ENCODE peak calls at places on chromosomes 12 and 14, in four cellular contexts. K is T-helper 1 cell; L is HCT116; G is activated naive CD4-positive, alpha-beta T cell. W is an unnamed sample.

GRCh38 chr12:124211753-124212152 is 83.1 kb upstream of the RFLNA start:
- DNase-seq in G (no peak), K (no peak), L (no peak), W (no peak)

GRCh38 chr12:57451233-57451778 is 3.8 kb upstream of the INHBE start:
- DNase-seq in L (no peak), K (no peak), G (no peak), W (no peak)

GRCh38 chr12:130041983-130042812 is 120.1 kb upstream of the FZD10 start:
- DNase-seq in L (no peak), G (peak), K (no peak), W (peak)

GRCh38 chr12:75814856-75815754 is 216.5 kb downstream of the PHLDA1 start:
- DNase-seq in G (no peak), K (no peak), L (no peak), W (no peak)

GRCh38 chr12:75606921-75607320 is 95.5 kb upstream of the KRR1 start:
- DNase-seq in G (no peak), K (no peak), L (no peak), W (no peak)

GRCh38 chr12:26226629-26227375 is 31.4 kb downstream of the SSPN start:
- DNase-seq in K (no peak), G (no peak), L (no peak), W (peak)

GRCh38 chr12:96070670-96071279 is 35.4 kb upstream of the LTA4H start:
- DNase-seq in G (no peak), L (no peak), K (no peak), W (peak)

GRCh38 chr14:55249423-55249822 is 21.8 kb upstream of the FBXO34 start:
- DNase-seq in G (no peak), L (no peak), K (no peak), W (no peak)

GRCh38 chr12:115598827-115599226 is 678.7 kb downstream of the MED13L start:
- DNase-seq in G (no peak), L (no peak), K (no peak), W (peak)

GRCh38 chr12:11649413-11650278 is at the start of gene ETV6:
- DNase-seq in K (peak), L (peak), G (peak), W (peak)

GRCh38 chr12:108350511-108350910 is 11.4 kb upstream of the CMKLR1 start:
- DNase-seq in K (no peak), L (no peak), G (no peak), W (no peak)

GRCh38 chr14:49857427-49858003 is 4.9 kb upstream of the NEMF start:
- DNase-seq in L (no peak), K (no peak), G (no peak), W (no peak)

GRCh38 chr14:89750206-89750867 is 204.2 kb downstream of the EFCAB11 start:
- DNase-seq in L (no peak), K (no peak), G (no peak), W (no peak)

GRCh38 chr12:49562831-49563230 is 5.1 kb downstream of the MCRS1 start:
- DNase-seq in G (no peak), L (no peak), K (no peak), W (no peak)

GRCh38 chr12:22276313-22276712 is 58.2 kb downstream of the ST8SIA1 start:
- DNase-seq in L (no peak), K (no peak), G (no peak), W (no peak)

GRCh38 chr12:15494329-15495046 is 172.2 kb downstream of the PTPRO start:
- DNase-seq in G (no peak), K (no peak), L (no peak), W (no peak)

GRCh38 chr12:55670213-55670730 is 33.6 kb downstream of the OR10P1 start:
- DNase-seq in L (no peak), K (no peak), G (no peak), W (no peak)

GRCh38 chr12:119704065-119704747 is 36.3 kb downstream of the PRKAB1 start:
- DNase-seq in K (no peak), L (no peak), G (no peak), W (no peak)

GRCh38 chr12:109735051-109735521 is 21.5 kb downstream of the FAM222A start:
- DNase-seq in G (no peak), K (no peak), L (no peak), W (no peak)

GRCh38 chr12:14999421-15000047 is 26.7 kb downstream of the PDE6H start:
- DNase-seq in K (no peak), G (no peak), L (no peak), W (no peak)

GRCh38 chr14:77372304-77372841 is 4.5 kb downstream of the TMED8 start:
- DNase-seq in L (no peak), K (no peak), G (no peak), W (peak)

GRCh38 chr12:126668538-126668937 is 1598.4 kb upstream of the TMEM132C start:
- DNase-seq in K (no peak), L (no peak), G (no peak), W (no peak)

GRCh38 chr12:14399871-14400270 is 34.4 kb downstream of the ATF7IP start:
- DNase-seq in G (no peak), K (peak), L (no peak), W (no peak)

GRCh38 chr12:93664573-93665138 is 12.5 kb upstream of the CRADD start:
- DNase-seq in G (no peak), K (no peak), L (no peak), W (no peak)

GRCh38 chr14:68677901-68678300 is 115.0 kb downstream of the ZFP36L1 start:
- DNase-seq in K (no peak), G (no peak), L (no peak), W (no peak)

GRCh38 chr12:2324375-2324774 is 271.6 kb downstream of the CACNA1C start:
- DNase-seq in L (no peak), K (no peak), G (no peak), W (no peak)

GRCh38 chr14:22842211-22843122 is 6.1 kb downstream of the MMP14 start:
- DNase-seq in L (no peak), K (no peak), G (no peak), W (no peak)

GRCh38 chr12:132477009-132477702 is 12.8 kb upstream of the FBRSL1 start:
- DNase-seq in G (no peak), L (no peak), K (peak), W (no peak)